ENCODE peak calls at places on chromosomes 2 and 18, in five cellular contexts. M, K, O, I and S are unnamed samples.

GRCh38 chr2:40220177-40220925 is 231.5 kb downstream of the SLC8A1 start:
- DNase-seq in O (no peak), I (no peak), K (peak; percentile 29), M (no peak), S (no peak)

GRCh38 chr2:222943820-222944219 is 83.0 kb downstream of the ACSL3 start:
- DNase-seq in I (no peak), K (peak; percentile 27), M (no peak), O (no peak), S (no peak)

GRCh38 chr2:201807452-201807980 is 1.2 kb downstream of the CDK15 start:
- DNase-seq in O (no peak), M (peak; percentile 64), I (no peak), K (peak; percentile 72), S (no peak)

GRCh38 chr2:110770696-110771425 is 38.5 kb downstream of the ACOXL start:
- DNase-seq in M (no peak), K (peak; percentile 67), I (peak; percentile 22), O (no peak), S (no peak)

GRCh38 chr18:23126352-23127056 is 8.8 kb upstream of the CABLES1 start:
- DNase-seq in M (no peak), O (no peak), I (no peak), K (peak; percentile 59), S (no peak)

GRCh38 chr2:200383380-200384110 is 77.1 kb downstream of the SPATS2L start:
- DNase-seq in M (no peak), I (peak; percentile 70), O (no peak), K (peak; percentile 68), S (no peak)

GRCh38 chr2:65826567-65826966 is 394.2 kb upstream of the SPRED2 start:
- DNase-seq in O (no peak), K (no peak), I (no peak), M (no peak), S (no peak)

GRCh38 chr2:1614564-1614963 is 129.8 kb downstream of the PXDN start:
- DNase-seq in O (no peak), M (no peak), K (no peak), I (no peak), S (no peak)

GRCh38 chr2:113178891-113179290 is 5.1 kb downstream of the PSD4 start:
- DNase-seq in I (no peak), M (no peak), K (no peak), O (no peak), S (no peak)

GRCh38 chr18:7333163-7333562 is 102.3 kb downstream of the LRRC30 start:
- DNase-seq in K (no peak), M (no peak), I (no peak), O (no peak), S (no peak)

GRCh38 chr2:45170191-45170975 is 161.1 kb upstream of the SIX2 start:
- DNase-seq in I (no peak), M (no peak), O (no peak), K (no peak), S (no peak)

GRCh38 chr2:120958623-120959366 is 223.1 kb downstream of the GLI2 start:
- DNase-seq in M (no peak), I (no peak), K (peak; percentile 29), O (no peak), S (no peak)

GRCh38 chr2:154484338-154485099 is 214.0 kb upstream of the KCNJ3 start:
- DNase-seq in M (no peak), I (peak; percentile 25), K (no peak), O (no peak), S (no peak)

GRCh38 chr18:51559198-51559901 is 361.9 kb upstream of the MEX3C start:
- DNase-seq in O (no peak), I (no peak), K (no peak), M (no peak), S (no peak)

GRCh38 chr2:40554665-40555294 is 102.9 kb upstream of the SLC8A1 start:
- DNase-seq in I (peak; percentile 59), K (peak; percentile 40), O (peak; percentile 6), M (peak; percentile 86), S (no peak)

GRCh38 chr18:28365406-28365805 is 188.5 kb upstream of the CDH2 start:
- DNase-seq in M (no peak), K (peak; percentile 12), I (no peak), O (no peak), S (no peak)

GRCh38 chr2:8886876-8887275 is 49.5 kb upstream of the KIDINS220 start:
- DNase-seq in I (no peak), O (no peak), M (no peak), K (no peak), S (no peak)

GRCh38 chr2:85838181-85838580 is 50.6 kb downstream of the ST3GAL5 start:
- DNase-seq in I (no peak), K (no peak), M (no peak), O (no peak), S (no peak)

GRCh38 chr2:86673011-86673410 is 47.1 kb upstream of the RMND5A start:
- DNase-seq in M (no peak), I (no peak), O (no peak), K (no peak), S (no peak)

GRCh38 chr2:88489181-88489580 is 36.7 kb upstream of the FOXI3 start:
- DNase-seq in O (no peak), K (no peak), I (no peak), M (no peak), S (no peak)

GRCh38 chr2:64857581-64858471 is 131.4 kb upstream of the SLC1A4 start:
- DNase-seq in I (no peak), O (no peak), M (no peak), K (peak; percentile 65), S (peak; percentile 79)

GRCh38 chr2:41836944-41837343 is 210.9 kb upstream of the PKDCC start:
- DNase-seq in M (no peak), O (no peak), I (peak; percentile 47), K (peak; percentile 20), S (no peak)

GRCh38 chr2:240832816-240833497 is 12.9 kb upstream of the KIF1A start:
- DNase-seq in I (no peak), O (no peak), K (no peak), M (no peak), S (no peak)

GRCh38 chr2:86032861-86033595 is 72.7 kb downstream of the POLR1A start:
- DNase-seq in M (no peak), K (no peak), I (no peak), O (no peak), S (no peak)

GRCh38 chr2:238701066-238701906 is 146.6 kb upstream of the TWIST2 start:
- DNase-seq in O (no peak), I (no peak), M (peak; percentile 54), K (peak; percentile 1), S (peak; percentile 66)

GRCh38 chr18:62741584-62741983 is 26.2 kb downstream of the PHLPP1 start:
- DNase-seq in K (no peak), I (no peak), M (no peak), O (no peak), S (no peak)

GRCh38 chr2:95297088-95297487 is at the start of gene KCNIP3:
- DNase-seq in I (no peak), O (no peak), M (no peak), K (no peak), S (no peak)

GRCh38 chr2:224875153-224875552 is 159.0 kb upstream of the CCDC195 start:
- DNase-seq in M (no peak), K (no peak), I (no peak), O (no peak), S (no peak)

GRCh38 chr2:234841321-234842015 is 110.3 kb upstream of the SH3BP4 start:
- DNase-seq in I (no peak), O (no peak), M (no peak), K (no peak), S (no peak)

GRCh38 chr18:21663615-21664014 is 41.0 kb downstream of the ABHD3 start:
- DNase-seq in M (no peak), I (no peak), K (no peak), O (peak; percentile 19), S (no peak)

GRCh38 chr2:140506606-140507005 is 1624.2 kb downstream of the LRP1B start:
- DNase-seq in I (peak; percentile 45), O (no peak), M (no peak), K (no peak), S (no peak)

GRCh38 chr18:950882-951539 is 46.3 kb downstream of the ADCYAP1 start:
- DNase-seq in O (no peak), K (no peak), M (no peak), I (peak; percentile 58), S (no peak)

GRCh38 chr2:84854835-84855234 is 26.0 kb downstream of the TRABD2A start:
- DNase-seq in O (no peak), M (no peak), K (no peak), I (no peak), S (no peak)

GRCh38 chr2:65199891-65200290 is 27.7 kb upstream of the ACTR2 start:
- DNase-seq in K (no peak), O (no peak), M (no peak), I (peak; percentile 12), S (no peak)

GRCh38 chr2:103963331-103963730 is 890.6 kb upstream of the POU3F3 start:
- DNase-seq in K (no peak), O (no peak), M (no peak), I (no peak), S (no peak)

GRCh38 chr2:113888641-113889470 is 1.0 kb upstream of the ACTR3 start:
- DNase-seq in M (no peak), I (no peak), K (no peak), O (no peak), S (no peak)